ENCODE peak calls at places on chromosomes 3 and 15, in six cellular contexts. C, N, T, D, A and K are unnamed samples.

GRCh38 chr3:113221703-113222257 is 10.4 kb downstream of the BOC start:
- DNase-seq in C (no peak), N (no peak), T (no peak), D (no peak), A (no peak), K (no peak)

GRCh38 chr15:75042730-75043508 is 19.5 kb downstream of the PPCDC start:
- DNase-seq in C (no peak), N (no peak), T (peak; percentile 30), D (peak; percentile 20), A (peak; percentile 76), K (no peak)

GRCh38 chr15:80958818-80959495 is 30.7 kb downstream of the MESD start:
- DNase-seq in C (no peak), N (no peak), T (no peak), D (no peak), A (no peak), K (no peak)

GRCh38 chr3:62139957-62140356 is 233.4 kb downstream of the FEZF2 start:
- DNase-seq in C (no peak), N (no peak), T (no peak), D (no peak), A (peak; percentile 69), K (no peak)

GRCh38 chr3:126268866-126269265 is 88.3 kb downstream of the KLF15 start:
- DNase-seq in C (no peak), N (no peak), T (no peak), D (no peak), A (no peak), K (no peak)

GRCh38 chr3:187456268-187456667 is 88.1 kb downstream of the RTP4 start:
- DNase-seq in C (no peak), N (no peak), T (no peak), D (no peak), A (peak; percentile 54), K (peak; percentile 8)

GRCh38 chr15:38374477-38374876 is 79.5 kb upstream of the FAM98B start:
- DNase-seq in C (no peak), N (no peak), T (no peak), D (no peak), A (no peak), K (no peak)

GRCh38 chr3:151903501-151903991 is 30.1 kb downstream of the SUCNR1 start:
- DNase-seq in C (no peak), N (no peak), T (no peak), D (no peak), A (no peak), K (no peak)

GRCh38 chr3:30294241-30294667 is 312.1 kb upstream of the TGFBR2 start:
- DNase-seq in C (no peak), N (no peak), T (no peak), D (no peak), A (no peak), K (no peak)

GRCh38 chr3:183555541-183556081 is at the start of gene KLHL6:
- DNase-seq in C (no peak), N (no peak), T (no peak), D (no peak), A (peak; percentile 41), K (no peak)

GRCh38 chr3:151660890-151661289 is 72.8 kb upstream of the AADACL2 start:
- DNase-seq in C (no peak), N (no peak), T (no peak), D (no peak), A (no peak), K (no peak)

GRCh38 chr3:58490860-58491501 is 915 bp upstream of the KCTD6 start:
- DNase-seq in C (no peak), N (no peak), T (no peak), D (no peak), A (peak; percentile 24), K (no peak)

GRCh38 chr15:40048155-40048792 is 9.3 kb upstream of the SRP14 start:
- DNase-seq in C (no peak), N (no peak), T (no peak), D (no peak), A (no peak), K (no peak)

GRCh38 chr3:56818156-56818985 is 16.6 kb upstream of the ARHGEF3 start:
- DNase-seq in C (no peak), N (no peak), T (no peak), D (no peak), A (no peak), K (no peak)

GRCh38 chr3:157819826-157820517 is 286.2 kb downstream of the SHOX2 start:
- DNase-seq in C (no peak), N (no peak), T (no peak), D (no peak), A (no peak), K (no peak)

GRCh38 chr3:195001961-195002861 is 268.7 kb downstream of the XXYLT1 start:
- DNase-seq in C (no peak), N (no peak), T (no peak), D (no peak), A (no peak), K (no peak)

GRCh38 chr3:100437879-100438622 is 36.7 kb downstream of the LNP1 start:
- DNase-seq in C (no peak), N (no peak), T (no peak), D (no peak), A (no peak), K (no peak)